ENCODE peak calls at places on chromosome 2, in six cellular contexts. Q, Y, D, O, E and R are unnamed samples.

GRCh38 chr2:140624188-140624587 is 1506.6 kb downstream of the LRP1B start:
- DNase-seq in Q (no peak), Y (no peak), D (no peak), O (no peak), E (no peak), R (no peak)

GRCh38 chr2:230312638-230313037 is 14.4 kb upstream of the SP140L start:
- DNase-seq in Q (peak), Y (no peak), D (no peak), O (no peak), E (no peak), R (peak)

GRCh38 chr2:215828528-215829184 is 184.7 kb downstream of the MREG start:
- DNase-seq in Q (peak), Y (no peak), D (peak), O (no peak), E (no peak), R (peak)

GRCh38 chr2:213995400-213996105 is 415.3 kb upstream of the VWC2L start:
- DNase-seq in Q (peak), Y (no peak), D (peak), O (peak), E (no peak), R (no peak)

GRCh38 chr2:231162036-231162345 is 36.4 kb upstream of the ARMC9 start:
- DNase-seq in Q (peak), Y (no peak), D (peak), O (peak), E (no peak), R (no peak)

GRCh38 chr2:28364611-28365010 is 28.0 kb upstream of the FOSL2 start:
- DNase-seq in Q (no peak), Y (no peak), D (no peak), O (no peak), E (peak), R (no peak)

GRCh38 chr2:191713837-191714236 is 35.9 kb downstream of the NABP1 start:
- DNase-seq in Q (no peak), Y (no peak), D (no peak), O (no peak), E (no peak), R (peak)

GRCh38 chr2:239307921-239308620 is 92.7 kb downstream of the HDAC4 start:
- DNase-seq in Q (no peak), Y (no peak), D (no peak), O (no peak), E (peak), R (no peak)

GRCh38 chr2:66925128-66925527 is 472.0 kb upstream of the ETAA1 start:
- DNase-seq in Q (peak), Y (no peak), D (peak), O (no peak), E (no peak), R (no peak)